ENCODE peak calls at places on chromosomes 5 and 9, in six cellular contexts. N, L, A, E, D and I are unnamed samples. For H3K27me3 and H3K4me1, the result is how much of the 10 kb centered on the place peaks cover.

GRCh38 chr5:53783624-53784228 is 223.3 kb downstream of the NDUFS4 start:
- DNase-seq in N (no peak), L (no peak), A (no peak), E (peak), D (no peak), I (no peak)

GRCh38 chr5:153079396-153079795 is 411.1 kb upstream of the GRIA1 start:
- DNase-seq in N (no peak), L (no peak), A (no peak), E (peak), D (no peak), I (no peak)

GRCh38 chr9:130143279-130143893 is 28.8 kb upstream of the NCS1 start:
- DNase-seq in N (no peak), L (no peak), A (no peak), E (no peak), D (no peak), I (no peak)

GRCh38 chr9:133825555-133826198 is 87.5 kb upstream of the SARDH start:
- DNase-seq in N (no peak), L (no peak), A (no peak), E (no peak), D (peak), I (no peak)

GRCh38 chr9:22037954-22038690 is 29.0 kb upstream of the CDKN2B start:
- DNase-seq in N (no peak), L (no peak), A (no peak), E (no peak), D (peak), I (no peak)

GRCh38 chr5:140671472-140672210 is 1.7 kb downstream of the DND1 start:
- DNase-seq in N (no peak), L (no peak), A (no peak), E (no peak), D (no peak), I (no peak)

GRCh38 chr5:79357401-79357800 is 121.5 kb downstream of the JMY start:
- DNase-seq in N (no peak), L (no peak), A (no peak), E (no peak), D (peak), I (no peak)

GRCh38 chr5:78245126-78245525 is 49.4 kb downstream of the AP3B1 start:
- DNase-seq in N (no peak), L (no peak), A (no peak), E (peak), D (no peak), I (no peak)

GRCh38 chr5:179345429-179346321 is at the start of gene ADAMTS2:
- DNase-seq in N (peak), L (peak), A (peak), E (peak), D (peak), I (no peak)

GRCh38 chr9:16830806-16831205 is 39.7 kb downstream of the BNC2 start:
- DNase-seq in N (no peak), L (no peak), A (no peak), E (no peak), D (no peak), I (no peak)

GRCh38 chr9:68949271-68950000 is 64.5 kb downstream of the PRKACG start:
- DNase-seq in N (no peak), L (peak), A (no peak), E (no peak), D (no peak), I (no peak)

GRCh38 chr9:114313186-114313585 is 9.7 kb upstream of the ORM1 start:
- DNase-seq in N (peak), L (no peak), A (no peak), E (no peak), D (no peak), I (no peak)

GRCh38 chr5:175471628-175472027 is 6.7 kb upstream of the SFXN1 start:
- DNase-seq in N (no peak), L (no peak), A (no peak), E (no peak), D (no peak), I (no peak)

GRCh38 chr9:2241875-2242741 is 227.0 kb downstream of the SMARCA2 start:
- DNase-seq in N (peak), L (peak), A (peak), E (peak), D (peak), I (peak)

GRCh38 chr5:130126748-130127147 is 222.5 kb downstream of the CHSY3 start:
- DNase-seq in N (no peak), L (no peak), A (no peak), E (no peak), D (no peak), I (no peak)

GRCh38 chr5:161271816-161272215 is 274.7 kb downstream of the GABRB2 start:
- DNase-seq in N (no peak), L (no peak), A (no peak), E (peak), D (no peak), I (no peak)

GRCh38 chr9:127158995-127159801 is 36.8 kb upstream of the ANGPTL2 start:
- DNase-seq in N (peak), L (peak), A (peak), E (peak), D (peak), I (peak)

GRCh38 chr9:98263080-98263479 is 7.6 kb upstream of the TBC1D2 start:
- DNase-seq in N (no peak), L (no peak), A (no peak), E (no peak), D (no peak), I (no peak)

GRCh38 chr5:53331463-53331862 is 149.0 kb upstream of the FST start:
- DNase-seq in N (no peak), L (no peak), A (no peak), E (no peak), D (peak), I (no peak)

GRCh38 chr5:175728885-175729828 is 71.3 kb downstream of the HRH2 start:
- DNase-seq in N (no peak), L (no peak), A (peak), E (peak), D (no peak), I (no peak)

GRCh38 chr9:15936316-15936869 is 383.6 kb downstream of the CCDC171 start:
- DNase-seq in N (no peak), L (peak), A (no peak), E (no peak), D (peak), I (no peak)

GRCh38 chr5:42483472-42484154 is 60.4 kb downstream of the GHR start:
- DNase-seq in N (no peak), L (no peak), A (no peak), E (no peak), D (no peak), I (no peak)

GRCh38 chr5:39376293-39376714 is 12.0 kb upstream of the C9 start:
- DNase-seq in N (peak), L (peak), A (peak), E (peak), D (peak), I (no peak)

GRCh38 chr5:154047324-154047723 is 8.6 kb downstream of the MFAP3 start:
- DNase-seq in N (no peak), L (no peak), A (no peak), E (no peak), D (no peak), I (no peak)

GRCh38 chr5:115306011-115306530 is 9.6 kb upstream of the CCDC112 start:
- DNase-seq in N (no peak), L (no peak), A (no peak), E (no peak), D (no peak), I (no peak)

GRCh38 chr9:70924380-70924779 is 197.0 kb downstream of the TRPM3 start:
- DNase-seq in N (no peak), L (no peak), A (no peak), E (no peak), D (peak), I (no peak)

GRCh38 chr5:178203670-178204204 is 596 bp upstream of the HNRNPAB start:
- DNase-seq in N (no peak), L (no peak), A (no peak), E (no peak), D (no peak), I (no peak)

GRCh38 chr9:136597965-136598364 is 52.1 kb upstream of the NOTCH1 start:
- DNase-seq in N (no peak), L (no peak), A (no peak), E (no peak), D (no peak), I (no peak)

GRCh38 chr5:154728884-154729283 is 26.3 kb upstream of the LARP1 start:
- DNase-seq in N (no peak), L (no peak), A (no peak), E (no peak), D (no peak), I (no peak)

GRCh38 chr5:42851441-42851840 is 39.7 kb upstream of the SELENOP start:
- DNase-seq in N (no peak), L (no peak), A (no peak), E (no peak), D (no peak), I (no peak)

GRCh38 chr5:38551020-38552017 is 5.1 kb downstream of the LIFR start:
- DNase-seq in N (no peak), L (no peak), A (no peak), E (peak), D (peak), I (no peak)

GRCh38 chr9:70315389-70315788 is 56.6 kb downstream of the SMC5 start:
- DNase-seq in N (no peak), L (no peak), A (no peak), E (no peak), D (peak), I (no peak)

DNA sequence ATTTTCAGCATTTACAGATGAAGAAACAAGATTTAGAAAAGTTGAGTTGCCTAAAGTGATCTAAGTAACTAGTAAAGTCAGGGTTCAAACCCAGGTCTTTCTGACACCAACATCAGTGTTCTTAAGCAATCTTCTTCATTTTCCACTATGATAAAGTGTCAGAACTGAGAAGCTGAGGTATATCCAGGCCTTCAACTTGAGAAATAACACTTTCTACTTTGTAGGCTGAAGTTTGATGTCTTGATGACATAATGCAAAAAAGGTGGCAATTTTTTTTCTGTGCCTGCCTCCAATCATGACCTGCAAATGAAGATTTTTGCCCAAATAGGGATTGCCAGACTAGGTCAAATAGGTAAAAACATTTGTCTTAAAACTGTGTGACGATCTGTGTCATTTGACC is 81.3 kb downstream of the NR3C1 start:
- DNase-seq in N (no peak), L (no peak), A (no peak), E (no peak), D (no peak), I (no peak)
- H3K27ac ChIP-seq in N (no peak), L (no peak), A (no peak), E (no peak), D (no peak), I (no peak)

GRCh38 chr5:95280692-95281091 is 4.2 kb downstream of the MCTP1 start:
- DNase-seq in N (no peak), L (no peak), A (no peak), E (no peak), D (no peak), I (no peak)
- H3K27me3 ChIP-seq in N (under half), L (half or more), A (half or more), E (under half), D (under half), I (under half)

DNA sequence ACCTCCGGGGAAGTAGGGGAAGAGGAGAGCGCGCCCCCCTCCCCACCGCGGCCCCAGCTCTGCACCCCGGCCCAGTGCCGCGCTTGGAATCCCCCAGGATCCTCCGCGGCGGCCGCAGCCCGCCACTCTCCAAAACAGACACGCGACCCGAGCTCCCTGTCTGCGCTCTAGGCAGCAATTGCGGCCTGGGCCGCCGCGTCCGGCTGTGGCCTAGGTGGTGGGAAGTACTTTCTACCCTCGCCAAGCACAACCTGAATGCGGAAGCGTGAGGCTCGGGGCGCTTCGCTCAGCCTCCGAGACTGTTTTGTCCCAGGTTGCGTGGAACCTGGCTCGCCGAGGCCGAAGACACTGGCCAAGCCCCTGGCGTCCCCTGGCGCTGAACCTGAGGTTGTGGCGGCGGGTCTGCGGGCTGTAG is 3.3 kb upstream of the FOXB2 start:
- DNase-seq in N (no peak), L (no peak), A (peak), E (peak), D (no peak), I (peak)
- H3K4me1 ChIP-seq in N (under half), L (under half), A (under half), E (under half), D (under half), I (half or more)

GRCh38 chr9:91361294-91362201 is at the start of gene AUH:
- DNase-seq in N (peak), L (peak), A (peak), E (peak), D (peak), I (peak)

GRCh38 chr9:91360551-91361293 is 996 bp downstream of the AUH start:
- DNase-seq in N (no peak), L (no peak), A (peak), E (peak), D (no peak), I (no peak)

GRCh38 chr9:91359734-91360470 is 1.8 kb downstream of the AUH start:
- DNase-seq in N (no peak), L (no peak), A (no peak), E (no peak), D (no peak), I (no peak)

GRCh38 chr9:91362212-91362611 is 494 bp upstream of the AUH start:
- DNase-seq in N (no peak), L (no peak), A (no peak), E (no peak), D (no peak), I (no peak)

DNA sequence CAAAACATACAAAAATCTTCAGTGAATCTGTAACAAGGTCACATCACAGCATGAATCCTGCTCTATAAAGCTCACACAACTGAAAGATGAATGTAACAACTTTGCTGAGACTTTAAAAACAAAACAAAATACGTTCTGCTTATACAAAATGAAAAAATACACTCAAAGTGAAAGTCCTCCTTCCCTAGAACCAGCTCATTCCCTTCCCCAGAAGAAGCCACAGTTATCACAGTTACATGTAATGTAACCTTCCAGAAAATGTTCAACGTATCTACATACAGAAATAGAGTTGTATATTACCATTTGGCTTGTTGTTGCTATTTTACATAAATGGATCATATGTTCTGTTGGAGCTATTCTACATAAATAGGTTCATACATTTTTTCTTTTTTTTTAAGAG is 2.6 kb downstream of the AUH start:
- DNase-seq in N (no peak), L (no peak), A (no peak), E (no peak), D (no peak), I (no peak)
- H3K27ac ChIP-seq in N (no peak), L (no peak), A (no peak), E (no peak), D (no peak), I (no peak)

GRCh38 chr9:135282808-135283207 is 195.3 kb downstream of the OLFM1 start:
- DNase-seq in N (no peak), L (no peak), A (no peak), E (no peak), D (no peak), I (no peak)
- H3K27me3 ChIP-seq in N (under half), L (under half), A (under half), E (under half), D (under half), I (under half)

GRCh38 chr5:126430631-126431030 is 7.4 kb downstream of the GRAMD2B start:
- DNase-seq in N (no peak), L (no peak), A (no peak), E (no peak), D (no peak), I (no peak)
- H3K4me1 ChIP-seq in N (under half), L (under half), A (under half), E (under half), D (under half), I (under half)

GRCh38 chr9:128921881-128922763 is 1.3 kb downstream of the PHYHD1 start:
- DNase-seq in N (no peak), L (peak), A (peak), E (peak), D (peak), I (peak)
- H3K27ac ChIP-seq in N (peak), L (peak), A (peak), E (peak), D (peak), I (peak)